ENCODE peak calls at places on chromosomes 16 and 17, in eight cellular contexts. One of them, this sample, is unnamed.

GRCh38 chr17:76076765-76077581 is 2.0 kb upstream of the ZACN start:
- DNase-seq in iPS-NIHi11: peak; percentile 43
- DNase-seq in NCI-H187: no peak
- DNase-seq in HEK293T: no peak
- DNase-seq in left colon: peak; percentile 26
- DNase-seq in posterior cingulate gyrus: no peak
- DNase-seq in NCI-H460: no peak
- DNase-seq in AG09309: no peak
- DNase-seq in this sample: no peak

GRCh38 chr16:23377071-23377931 is 75.2 kb downstream of the SCNN1B start:
- DNase-seq in left colon: no peak
- DNase-seq in AG09309: no peak
- DNase-seq in HEK293T: no peak
- DNase-seq in NCI-H187: no peak
- DNase-seq in iPS-NIHi11: no peak
- DNase-seq in posterior cingulate gyrus: no peak
- DNase-seq in NCI-H460: no peak
- DNase-seq in this sample: no peak

GRCh38 chr17:40886090-40886489 is 1.0 kb upstream of the KRT20 start:
- DNase-seq in iPS-NIHi11: no peak
- DNase-seq in NCI-H460: no peak
- DNase-seq in AG09309: peak; percentile 40
- DNase-seq in posterior cingulate gyrus: no peak
- DNase-seq in HEK293T: no peak
- DNase-seq in left colon: no peak
- DNase-seq in NCI-H187: no peak
- DNase-seq in this sample: no peak

GRCh38 chr16:49013727-49014080 is 267.9 kb downstream of the CBLN1 start:
- DNase-seq in AG09309: no peak
- DNase-seq in iPS-NIHi11: no peak
- DNase-seq in NCI-H460: no peak
- DNase-seq in HEK293T: no peak
- DNase-seq in left colon: no peak
- DNase-seq in NCI-H187: no peak
- DNase-seq in posterior cingulate gyrus: no peak
- DNase-seq in this sample: no peak

GRCh38 chr17:43316522-43317142 is 82.2 kb upstream of the ARL4D start:
- DNase-seq in NCI-H187: no peak
- DNase-seq in left colon: no peak
- DNase-seq in NCI-H460: no peak
- DNase-seq in AG09309: no peak
- DNase-seq in iPS-NIHi11: no peak
- DNase-seq in posterior cingulate gyrus: no peak
- DNase-seq in HEK293T: no peak
- DNase-seq in this sample: peak; percentile 51

GRCh38 chr16:48535831-48536599 is 74.0 kb downstream of the N4BP1 start:
- DNase-seq in HEK293T: no peak
- DNase-seq in NCI-H187: peak; percentile 28
- DNase-seq in iPS-NIHi11: peak; percentile 30
- DNase-seq in AG09309: no peak
- DNase-seq in left colon: peak; percentile 50
- DNase-seq in posterior cingulate gyrus: no peak
- DNase-seq in NCI-H460: no peak
- DNase-seq in this sample: no peak

GRCh38 chr17:73192219-73192893 is 499 bp upstream of the COG1 start:
- DNase-seq in left colon: peak; percentile 74
- DNase-seq in AG09309: peak; percentile 29
- DNase-seq in iPS-NIHi11: peak; percentile 85
- DNase-seq in NCI-H460: peak; percentile 64
- DNase-seq in HEK293T: peak; percentile 84
- DNase-seq in NCI-H187: peak; percentile 43
- DNase-seq in posterior cingulate gyrus: peak; percentile 47
- DNase-seq in this sample: peak; percentile 75

GRCh38 chr16:23876256-23876896 is 40.6 kb downstream of the PRKCB start:
- DNase-seq in iPS-NIHi11: no peak
- DNase-seq in NCI-H187: no peak
- DNase-seq in AG09309: no peak
- DNase-seq in NCI-H460: no peak
- DNase-seq in HEK293T: no peak
- DNase-seq in left colon: no peak
- DNase-seq in posterior cingulate gyrus: no peak
- DNase-seq in this sample: no peak

GRCh38 chr17:65066858-65067257 is 10.3 kb upstream of the GNA13 start:
- DNase-seq in iPS-NIHi11: no peak
- DNase-seq in AG09309: no peak
- DNase-seq in NCI-H460: no peak
- DNase-seq in HEK293T: no peak
- DNase-seq in NCI-H187: no peak
- DNase-seq in left colon: no peak
- DNase-seq in posterior cingulate gyrus: no peak
- DNase-seq in this sample: no peak

GRCh38 chr17:55334881-55335523 is 70.2 kb downstream of the HLF start:
- DNase-seq in iPS-NIHi11: peak; percentile 33
- DNase-seq in HEK293T: no peak
- DNase-seq in NCI-H460: no peak
- DNase-seq in NCI-H187: no peak
- DNase-seq in left colon: no peak
- DNase-seq in posterior cingulate gyrus: no peak
- DNase-seq in AG09309: no peak
- DNase-seq in this sample: no peak

GRCh38 chr17:57408064-57408811 is 151.9 kb downstream of the MSI2 start:
- DNase-seq in HEK293T: no peak
- DNase-seq in NCI-H187: no peak
- DNase-seq in iPS-NIHi11: peak; percentile 66
- DNase-seq in posterior cingulate gyrus: no peak
- DNase-seq in AG09309: no peak
- DNase-seq in left colon: peak; percentile 51
- DNase-seq in NCI-H460: no peak
- DNase-seq in this sample: peak; percentile 26

GRCh38 chr17:76388966-76389888 is 4.8 kb downstream of the SPHK1 start:
- DNase-seq in left colon: no peak
- DNase-seq in HEK293T: no peak
- DNase-seq in NCI-H187: no peak
- DNase-seq in iPS-NIHi11: peak; percentile 55
- DNase-seq in AG09309: no peak
- DNase-seq in NCI-H460: no peak
- DNase-seq in posterior cingulate gyrus: no peak
- DNase-seq in this sample: peak; percentile 58

GRCh38 chr16:46693598-46693997 is 4.1 kb downstream of the ORC6 start:
- DNase-seq in posterior cingulate gyrus: no peak
- DNase-seq in AG09309: no peak
- DNase-seq in NCI-H460: no peak
- DNase-seq in HEK293T: no peak
- DNase-seq in left colon: no peak
- DNase-seq in iPS-NIHi11: no peak
- DNase-seq in NCI-H187: no peak
- DNase-seq in this sample: no peak

GRCh38 chr16:20866161-20866772 is 33.9 kb downstream of the DCUN1D3 start:
- DNase-seq in iPS-NIHi11: peak; percentile 28
- DNase-seq in AG09309: peak; percentile 60
- DNase-seq in posterior cingulate gyrus: no peak
- DNase-seq in NCI-H187: no peak
- DNase-seq in left colon: no peak
- DNase-seq in HEK293T: no peak
- DNase-seq in NCI-H460: peak; percentile 15
- DNase-seq in this sample: peak; percentile 61

GRCh38 chr17:65332375-65332774 is 195.2 kb downstream of the RGS9 start:
- DNase-seq in NCI-H187: no peak
- DNase-seq in HEK293T: no peak
- DNase-seq in NCI-H460: peak; percentile 17
- DNase-seq in AG09309: peak; percentile 8
- DNase-seq in left colon: no peak
- DNase-seq in posterior cingulate gyrus: no peak
- DNase-seq in iPS-NIHi11: no peak
- DNase-seq in this sample: no peak

GRCh38 chr17:64491034-64491860 is 5.6 kb downstream of the POLG2 start:
- DNase-seq in posterior cingulate gyrus: no peak
- DNase-seq in iPS-NIHi11: no peak
- DNase-seq in left colon: peak; percentile 60
- DNase-seq in AG09309: no peak
- DNase-seq in NCI-H460: no peak
- DNase-seq in NCI-H187: no peak
- DNase-seq in HEK293T: no peak
- DNase-seq in this sample: peak; percentile 55

GRCh38 chr17:66704858-66705257 is 130.1 kb upstream of the CACNG5 start:
- DNase-seq in left colon: no peak
- DNase-seq in HEK293T: no peak
- DNase-seq in NCI-H460: no peak
- DNase-seq in NCI-H187: no peak
- DNase-seq in posterior cingulate gyrus: no peak
- DNase-seq in AG09309: no peak
- DNase-seq in iPS-NIHi11: no peak
- DNase-seq in this sample: no peak

This sample was measured in HAP-1.